ENCODE peak calls at places on chromosomes 7 and 10, in five cellular contexts. W, M, S, K and G are unnamed samples. For H3K36me3 and H3K9me3, the result is how much of the 10 kb centered on the place peaks cover.

GRCh38 chr10:12807982-12808613 is 193.4 kb downstream of the CCDC3 start:
- DNase-seq in S (no peak), M (no peak), K (no peak), W (no peak), G (peak)

GRCh38 chr7:130814753-130815152 is 80.7 kb upstream of the KLF14 start:
- DNase-seq in W (no peak), K (no peak), M (no peak), S (peak), G (peak)

GRCh38 chr10:25016349-25017246 is at the start of gene THNSL1:
- DNase-seq in W (peak), K (peak), M (peak), S (peak), G (peak)

GRCh38 chr10:65570143-65571010 is 1355.5 kb upstream of the LRRTM3 start:
- DNase-seq in K (peak), M (no peak), W (peak), S (no peak), G (peak)

GRCh38 chr10:110597476-110597875 is 30.0 kb downstream of the SMC3 start:
- DNase-seq in S (no peak), K (no peak), M (no peak), W (no peak), G (no peak)

GRCh38 chr10:45374451-45375052 is 536 bp downstream of the ALOX5 start:
- DNase-seq in W (no peak), S (peak), M (no peak), K (no peak), G (no peak)

GRCh38 chr7:101932053-101932452 is 114.6 kb downstream of the CUX1 start:
- DNase-seq in S (no peak), W (no peak), K (no peak), M (no peak), G (no peak)

GRCh38 chr10:124558901-124559321 is 97.3 kb downstream of the LHPP start:
- DNase-seq in W (no peak), M (no peak), S (peak), K (no peak), G (no peak)

GRCh38 chr7:45000096-45001032 is at the start of gene CCM2:
- DNase-seq in S (peak), M (no peak), W (peak), K (peak), G (peak)

GRCh38 chr10:9294865-9295264 is 1240.4 kb downstream of the GATA3 start:
- DNase-seq in K (no peak), W (no peak), S (no peak), M (no peak), G (no peak)

GRCh38 chr10:66934711-66935110 is 8.9 kb downstream of the LRRTM3 start:
- DNase-seq in S (no peak), W (no peak), M (no peak), K (no peak), G (no peak)

GRCh38 chr7:148303295-148304013 is 287.1 kb upstream of the C7orf33 start:
- DNase-seq in S (peak), M (peak), W (no peak), K (peak), G (peak)

GRCh38 chr10:110850990-110851389 is 20.7 kb upstream of the PDCD4 start:
- DNase-seq in K (no peak), W (no peak), M (no peak), S (peak), G (no peak)

GRCh38 chr7:66631471-66631870 is 2.8 kb downstream of the KCTD7 start:
- DNase-seq in S (no peak), M (no peak), W (no peak), K (no peak), G (peak)

GRCh38 chr7:138072726-138073125 is 3.5 kb upstream of the AKR1D1 start:
- DNase-seq in M (no peak), S (no peak), W (no peak), K (no peak), G (no peak)

GRCh38 chr10:113983552-113983951 is 60.1 kb upstream of the ADRB1 start:
- DNase-seq in M (no peak), S (no peak), K (no peak), W (no peak), G (no peak)

GRCh38 chr10:102492983-102493382 is 9.5 kb downstream of the ACTR1A start:
- DNase-seq in M (no peak), K (no peak), S (peak), W (no peak), G (no peak)

GRCh38 chr10:88851706-88852105 is at the start of gene ANKRD22:
- DNase-seq in W (peak), S (peak), K (no peak), M (peak), G (no peak)

GRCh38 chr10:34696423-34696822 is 118.7 kb downstream of the PARD3 start:
- DNase-seq in K (no peak), W (no peak), S (peak), M (peak), G (peak)

GRCh38 chr10:16964571-16965241 is 147.5 kb upstream of the RSU1 start:
- DNase-seq in K (no peak), M (no peak), W (no peak), S (no peak), G (no peak)

GRCh38 chr7:35826751-35827150 is 25.9 kb downstream of the SEPTIN7 start:
- DNase-seq in K (no peak), W (no peak), S (no peak), M (no peak), G (no peak)

GRCh38 chr10:77609781-77610272 is 27.8 kb downstream of the KCNMA1 start:
- DNase-seq in S (peak), M (no peak), W (no peak), K (no peak), G (no peak)

GRCh38 chr10:46309511-46310142 is 22.8 kb downstream of the ANTXRL start:
- DNase-seq in M (no peak), K (no peak), S (no peak), W (peak), G (no peak)

GRCh38 chr10:16988900-16989299 is 140.7 kb downstream of the CUBN start:
- DNase-seq in W (no peak), M (no peak), K (no peak), S (no peak), G (no peak)

GRCh38 chr10:26970667-26971066 is 109.9 kb upstream of the ABI1 start:
- DNase-seq in M (no peak), S (no peak), W (no peak), K (no peak), G (no peak)

GRCh38 chr7:18352339-18353255 is 143.0 kb upstream of the HDAC9 start:
- DNase-seq in S (peak), W (peak), M (no peak), K (peak), G (peak)

GRCh38 chr7:48390381-48391327 is 219.4 kb downstream of the ABCA13 start:
- DNase-seq in S (no peak), K (no peak), M (no peak), W (no peak), G (peak)

GRCh38 chr7:2354173-2355078 is at the start of gene EIF3B:
- DNase-seq in K (peak), W (peak), M (peak), S (peak), G (peak)

GRCh38 chr10:97631098-97631497 is 2.2 kb downstream of the MORN4 start:
- DNase-seq in W (no peak), S (peak), K (no peak), M (no peak), G (no peak)

GRCh38 chr10:57983226-57983870 is 284.3 kb downstream of the IPMK start:
- DNase-seq in W (no peak), S (peak), K (no peak), M (no peak), G (no peak)

GRCh38 chr7:101819183-101819582 is 1.8 kb downstream of the CUX1 start:
- DNase-seq in W (no peak), K (no peak), M (no peak), S (no peak), G (no peak)

GRCh38 chr10:98028168-98028770 is 2.2 kb downstream of the CRTAC1 start:
- DNase-seq in W (peak), M (peak), K (peak), S (peak), G (peak)

GRCh38 chr7:68785036-68785435 is 813.2 kb upstream of the AUTS2 start:
- DNase-seq in K (no peak), W (no peak), M (no peak), S (no peak), G (peak)

GRCh38 chr7:128854396-128854795 is 8.3 kb upstream of the ATP6V1F start:
- DNase-seq in M (no peak), S (no peak), K (no peak), W (no peak), G (no peak)

GRCh38 chr7:128855559-128855958 is 7.1 kb upstream of the ATP6V1F start:
- DNase-seq in K (no peak), W (no peak), S (no peak), M (no peak), G (no peak)

GRCh38 chr7:128856001-128856718 is 6.5 kb upstream of the ATP6V1F start:
- DNase-seq in W (no peak), S (no peak), K (no peak), M (no peak), G (no peak)

GRCh38 chr7:128852537-128853254 is 10.0 kb upstream of the ATP6V1F start:
- DNase-seq in S (no peak), M (no peak), K (no peak), W (no peak), G (no peak)

DNA sequence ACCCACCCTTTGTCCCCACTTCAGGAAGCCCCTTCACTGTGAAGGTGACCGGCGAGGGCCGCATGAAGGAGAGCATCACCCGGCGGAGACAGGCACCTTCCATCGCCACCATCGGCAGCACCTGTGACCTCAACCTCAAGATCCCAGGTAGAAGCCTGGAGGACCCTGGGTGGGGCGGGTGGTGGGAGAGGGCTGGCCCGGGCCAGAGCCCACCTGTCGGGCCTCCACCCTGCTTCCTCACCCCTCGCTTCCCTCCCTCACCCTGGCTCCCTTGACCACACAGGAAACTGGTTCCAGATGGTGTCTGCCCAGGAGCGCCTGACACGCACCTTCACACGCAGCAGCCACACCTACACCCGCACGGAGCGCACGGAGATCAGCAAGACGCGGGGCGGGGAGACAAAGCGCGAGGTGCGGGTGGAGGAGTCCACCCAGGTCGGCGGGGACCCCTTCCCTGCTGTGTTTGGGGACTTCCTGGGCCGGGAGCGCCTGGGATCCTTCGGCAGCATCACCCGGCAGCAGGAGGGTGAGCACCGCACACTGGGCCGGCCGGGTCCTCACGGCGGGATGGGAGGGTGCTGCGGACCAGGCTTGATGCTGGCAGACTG is 8.9 kb upstream of the ATP6V1F start:
- DNase-seq in M (no peak), S (no peak), K (no peak), W (no peak), G (no peak)
- H3K36me3 ChIP-seq in M (under half), S (under half), K (under half), W (half or more), G (half or more)

GRCh38 chr10:133131754-133132710 is 28.0 kb upstream of the KNDC1 start:
- DNase-seq in M (no peak), K (no peak), S (no peak), W (peak), G (no peak)
- H3K9me3 ChIP-seq in M (under half), K (under half), S (under half), W (under half), G (under half)

GRCh38 chr10:103727546-103727963 is 127.8 kb downstream of the SH3PXD2A start:
- DNase-seq in M (no peak), S (no peak), W (no peak), K (no peak), G (no peak)
- H3K36me3 ChIP-seq in M (under half), S (under half), W (under half), K (under half), G (under half)

GRCh38 chr7:57308631-57309408 is 141.2 kb upstream of the ZNF716 start:
- DNase-seq in K (peak), M (no peak), S (no peak), W (no peak), G (no peak)
- H3K9me3 ChIP-seq in K (under half), M (under half), S (under half), W (half or more), G (under half)

DNA sequence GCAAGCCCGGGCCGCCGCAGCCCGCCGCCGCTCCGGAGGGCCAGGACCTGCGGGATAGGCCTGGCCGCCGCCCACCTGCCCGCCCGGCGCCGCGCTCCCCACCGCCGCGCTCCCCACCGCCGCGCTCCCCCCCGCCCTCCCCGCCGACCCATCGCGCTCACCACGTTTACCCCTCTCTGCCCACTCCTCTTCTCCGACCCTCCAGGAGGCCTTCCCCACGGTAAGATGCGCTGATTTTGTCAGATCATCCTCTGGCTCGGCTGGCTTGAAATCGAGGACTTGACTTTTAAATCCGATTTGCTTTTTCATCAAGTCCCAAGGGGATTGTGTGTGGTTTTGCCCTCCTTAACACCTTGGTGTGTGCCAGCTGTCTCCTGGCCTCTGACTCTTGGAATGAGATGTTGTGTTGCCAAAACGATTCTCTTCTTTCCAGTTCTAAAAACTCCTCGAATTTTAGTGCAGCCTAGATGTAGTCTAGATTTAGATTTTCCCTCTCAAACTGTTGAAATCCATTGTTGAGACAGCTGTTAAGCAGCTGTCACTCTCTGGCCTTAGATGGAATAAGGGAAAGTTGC is 738 bp downstream of the POM121 start:
- DNase-seq in S (peak), W (no peak), K (no peak), M (no peak), G (peak)
- H3K36me3 ChIP-seq in S (under half), W (under half), K (under half), M (under half), G (under half)

DNA sequence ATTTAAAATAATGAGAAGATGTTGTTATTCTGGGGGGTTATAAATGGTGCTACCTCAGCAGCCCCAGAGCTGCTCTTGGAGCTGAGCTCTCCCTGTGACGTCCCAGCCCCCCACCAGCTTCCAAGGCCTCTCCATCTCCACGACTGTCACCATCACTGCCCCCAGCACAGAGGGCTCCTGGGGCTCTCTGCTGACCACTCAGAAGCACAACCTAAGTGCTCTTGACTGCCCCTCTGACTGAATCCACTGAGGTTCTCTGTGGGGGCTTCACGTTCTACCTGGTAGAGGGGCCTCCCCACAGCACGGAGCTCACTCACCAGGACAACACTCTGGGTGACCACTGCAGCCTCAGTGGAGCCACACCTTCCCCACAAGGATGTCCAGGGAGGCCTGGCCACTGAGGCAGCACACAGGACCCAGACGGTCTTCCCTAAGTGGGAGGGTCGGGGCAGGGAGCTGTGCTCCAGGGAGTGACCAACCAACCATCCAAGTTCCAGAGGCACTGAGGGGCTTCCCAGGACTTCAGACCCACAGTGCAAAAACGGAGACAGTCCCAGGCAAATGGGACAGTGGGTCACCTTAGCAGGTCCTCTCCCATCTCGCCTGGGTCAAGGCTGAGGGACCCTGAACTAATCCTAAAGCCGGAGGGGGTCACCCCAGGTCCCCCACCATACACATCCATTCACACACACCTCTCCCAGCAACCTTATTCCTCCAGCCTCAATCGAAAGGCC is 121.0 kb upstream of the PPP2R2D start:
- DNase-seq in K (no peak), M (no peak), W (peak), S (no peak), G (no peak)
- H3K9me3 ChIP-seq in K (under half), M (under half), W (half or more), S (under half), G (under half)

DNA sequence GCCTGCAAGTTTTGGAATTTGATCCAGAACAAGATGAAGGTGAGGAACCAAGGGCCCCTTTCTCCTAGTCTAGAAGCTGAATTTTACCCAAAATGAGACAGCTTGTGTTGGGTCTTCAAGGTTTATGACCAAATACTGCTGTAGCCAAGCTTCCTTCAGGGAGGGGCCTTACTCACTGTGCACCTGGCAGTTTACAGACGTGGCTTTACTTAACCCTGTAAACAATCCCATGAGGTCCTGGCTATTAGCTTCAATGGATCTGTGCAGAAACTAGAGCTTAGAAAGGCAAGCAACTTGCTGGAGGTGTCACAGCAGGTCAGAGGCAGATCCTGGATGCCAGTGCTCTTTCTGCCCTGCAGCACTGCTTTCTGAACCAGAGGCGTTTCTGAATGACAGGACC is 46.7 kb downstream of the PDLIM1 start:
- DNase-seq in K (no peak), M (no peak), S (no peak), W (no peak), G (no peak)
- H3K36me3 ChIP-seq in K (under half), M (under half), S (under half), W (half or more), G (under half)

GRCh38 chr10:130432850-130433249 is 296.7 kb downstream of the GLRX3 start:
- DNase-seq in M (no peak), K (no peak), W (no peak), S (no peak), G (no peak)

GRCh38 chr10:130434446-130435385 is 298.5 kb downstream of the GLRX3 start:
- DNase-seq in W (no peak), M (no peak), K (no peak), S (no peak), G (no peak)

GRCh38 chr10:130438861-130439260 is 302.7 kb downstream of the GLRX3 start:
- DNase-seq in W (no peak), S (no peak), M (no peak), K (no peak), G (no peak)

GRCh38 chr10:130436633-130437032 is 300.4 kb downstream of the GLRX3 start:
- DNase-seq in W (no peak), M (no peak), K (no peak), S (no peak), G (no peak)

DNA sequence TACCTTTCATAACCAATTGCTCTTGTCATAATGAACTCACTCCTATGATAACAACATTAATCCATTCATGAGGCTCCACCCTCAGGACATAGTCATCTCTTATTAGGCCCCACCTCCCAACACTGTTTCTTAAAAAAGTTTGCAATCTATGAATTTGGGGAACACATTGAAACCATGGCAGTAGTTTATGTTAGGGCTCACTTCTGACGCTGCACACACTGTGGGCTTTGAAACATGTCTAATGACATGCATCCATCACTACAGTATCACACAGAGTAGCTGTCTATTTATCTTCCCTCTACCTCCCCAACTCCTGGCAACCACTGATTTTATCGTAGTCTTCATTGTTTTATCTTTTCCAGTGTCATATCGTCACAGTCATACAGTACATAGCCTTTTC is 299.8 kb downstream of the GLRX3 start:
- DNase-seq in W (no peak), K (no peak), M (no peak), S (no peak), G (no peak)
- H3K9me3 ChIP-seq in W (under half), K (under half), M (under half), S (under half), G (under half)

GRCh38 chr7:143300959-143301617 is 12.9 kb downstream of the CASP2 start:
- DNase-seq in M (no peak), W (no peak), K (no peak), S (no peak), G (no peak)

GRCh38 chr7:143296686-143297085 is 8.5 kb downstream of the CASP2 start:
- DNase-seq in K (no peak), S (no peak), W (no peak), M (no peak), G (no peak)

GRCh38 chr7:143299840-143300239 is 11.7 kb downstream of the CASP2 start:
- DNase-seq in K (no peak), M (no peak), W (peak), S (peak), G (peak)

GRCh38 chr7:143295870-143296269 is 7.7 kb downstream of the CASP2 start:
- DNase-seq in K (no peak), M (no peak), S (no peak), W (no peak), G (peak)

DNA sequence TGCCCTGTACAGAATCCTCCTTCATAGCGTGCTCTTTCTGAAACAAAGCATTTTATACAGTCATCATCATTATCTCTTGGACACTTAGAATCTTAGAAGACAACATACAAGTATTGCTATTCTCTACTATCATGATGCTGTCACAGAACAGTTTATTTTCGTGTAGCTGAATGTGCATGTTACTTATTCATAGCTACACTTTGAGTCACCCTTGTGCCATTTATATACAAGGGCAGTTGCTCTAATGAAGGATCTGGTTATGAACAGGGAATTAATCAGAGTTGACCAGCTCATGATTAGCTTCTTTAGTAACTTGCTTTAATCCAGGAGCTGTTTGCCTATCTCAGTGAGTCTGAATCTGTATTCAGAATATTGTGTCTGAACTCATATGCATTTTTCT is 11.2 kb downstream of the CASP2 start:
- DNase-seq in K (no peak), W (no peak), M (no peak), S (peak), G (no peak)
- H3K36me3 ChIP-seq in K (half or more), W (half or more), M (under half), S (half or more), G (half or more)